ENCODE peak calls at places on chromosomes 3 and 15, in six cellular contexts. G, Y, P, S, E and I are unnamed samples.

GRCh38 chr3:67655364-67656121 is 1.1 kb upstream of the SUCLG2 start:
- DNase-seq in G (no peak), Y (no peak), P (no peak), S (no peak), E (no peak), I (no peak)

GRCh38 chr3:14460342-14461005 is 58.1 kb downstream of the SLC6A6 start:
- DNase-seq in G (peak; percentile 98), Y (no peak), P (no peak), S (no peak), E (peak; percentile 90), I (no peak)

GRCh38 chr3:155548194-155548593 is 196.7 kb downstream of the PLCH1 start:
- DNase-seq in G (peak; percentile 66), Y (no peak), P (no peak), S (no peak), E (peak; percentile 28), I (no peak)

GRCh38 chr15:74269362-74270035 is 33.4 kb downstream of the CCDC33 start:
- DNase-seq in G (no peak), Y (no peak), P (no peak), S (peak; percentile 64), E (no peak), I (no peak)

GRCh38 chr3:12893872-12894271 is 52.5 kb upstream of the RPL32 start:
- DNase-seq in G (peak; percentile 29), Y (no peak), P (no peak), S (no peak), E (no peak), I (no peak)

GRCh38 chr3:180529778-180530177 is 72.2 kb upstream of the TTC14 start:
- DNase-seq in G (no peak), Y (no peak), P (no peak), S (no peak), E (no peak), I (no peak)

GRCh38 chr15:64185331-64185911 is 22.6 kb upstream of the PPIB start:
- DNase-seq in G (no peak), Y (no peak), P (no peak), S (no peak), E (no peak), I (no peak)

GRCh38 chr3:15512173-15512572 is 9.3 kb downstream of the COLQ start:
- DNase-seq in G (peak; percentile 32), Y (no peak), P (no peak), S (peak; percentile 83), E (no peak), I (peak; percentile 62)

GRCh38 chr3:57833763-57834162 is 77.7 kb downstream of the SLMAP start:
- DNase-seq in G (no peak), Y (no peak), P (no peak), S (no peak), E (no peak), I (no peak)

GRCh38 chr3:51434746-51435323 is 43.8 kb downstream of the RBM15B start:
- DNase-seq in G (peak; percentile 45), Y (peak; percentile 31), P (peak; percentile 26), S (peak; percentile 8), E (peak; percentile 61), I (no peak)

GRCh38 chr15:47398594-47398993 is 318.7 kb upstream of the SEMA6D start:
- DNase-seq in G (no peak), Y (no peak), P (no peak), S (no peak), E (no peak), I (no peak)

GRCh38 chr3:161351330-161351729 is 20.0 kb downstream of the SPTSSB start:
- DNase-seq in G (no peak), Y (no peak), P (no peak), S (no peak), E (no peak), I (no peak)

GRCh38 chr3:11718582-11719405 is 75.1 kb upstream of the VGLL4 start:
- DNase-seq in G (peak; percentile 62), Y (peak; percentile 21), P (peak; percentile 31), S (no peak), E (peak; percentile 67), I (no peak)

GRCh38 chr15:33242165-33242564 is 47.7 kb upstream of the FMN1 start:
- DNase-seq in G (peak; percentile 51), Y (no peak), P (no peak), S (no peak), E (peak; percentile 44), I (no peak)

GRCh38 chr3:157088506-157089454 is 71.2 kb downstream of the CCNL1 start:
- DNase-seq in G (peak; percentile 95), Y (peak; percentile 94), P (peak; percentile 98), S (no peak), E (peak; percentile 90), I (no peak)

GRCh38 chr15:58161436-58161835 is 23.3 kb downstream of the AQP9 start:
- DNase-seq in G (no peak), Y (no peak), P (no peak), S (no peak), E (peak; percentile 14), I (no peak)